ENCODE peak calls at places on chromosomes 6 and 20, in seven cellular contexts. Z is neural progenitor cell, M is testis, Q is mesothelial cell of epicardium, J is WTC11, U is GM13976, W is dorsolateral prefrontal cortex. B is an unnamed sample.
A peak's percentile ranks its signal among the peaks of the same experiment; 100 is the strongest.

GRCh38 chr6:41947581-41948220 is 6.1 kb upstream of the CCND3 start:
- DNase-seq in M (no peak), Q (no peak), U (no peak), W (no peak), J (no peak), Z (no peak), B (no peak)

GRCh38 chr20:47272893-47273590 is 83.5 kb downstream of the ZMYND8 start:
- DNase-seq in U (peak; percentile 70), J (peak; percentile 28), Q (peak; percentile 42), W (no peak), M (peak; percentile 57), Z (peak; percentile 70), B (no peak)

GRCh38 chr20:1252416-1252815 is 13.7 kb upstream of the SNPH start:
- DNase-seq in Q (no peak), W (no peak), Z (no peak), U (no peak), J (no peak), M (no peak), B (no peak)

GRCh38 chr6:170019259-170020040 is 268.0 kb downstream of the ERMARD start:
- DNase-seq in M (no peak), Z (no peak), U (no peak), Q (no peak), J (no peak), W (no peak), B (no peak)

GRCh38 chr20:23637282-23638221 is at the start of gene CST3:
- DNase-seq in W (peak; percentile 74), U (peak; percentile 93), Z (peak; percentile 85), Q (peak; percentile 77), M (peak; percentile 94), J (peak; percentile 72), B (no peak)

GRCh38 chr20:5996765-5997164 is 46.3 kb downstream of the MCM8 start:
- DNase-seq in M (no peak), Z (peak; percentile 4), J (no peak), Q (no peak), U (peak; percentile 53), W (no peak), B (peak; percentile 62)

GRCh38 chr6:159790947-159791598 is 806 bp downstream of the MRPL18 start:
- DNase-seq in W (no peak), U (no peak), J (no peak), M (peak; percentile 16), Q (no peak), Z (peak; percentile 8), B (no peak)

GRCh38 chr20:62574612-62574993 is 67.7 kb upstream of the SLCO4A1 start:
- DNase-seq in U (no peak), M (no peak), Z (no peak), Q (no peak), J (no peak), W (no peak), B (no peak)

GRCh38 chr20:33697129-33697528 is 10.9 kb upstream of the E2F1 start:
- DNase-seq in J (no peak), Q (no peak), U (no peak), W (peak; percentile 93), M (peak; percentile 45), Z (no peak), B (no peak)

GRCh38 chr6:45626087-45626891 is 248.6 kb upstream of the SUPT3H start:
- DNase-seq in U (no peak), W (no peak), Q (no peak), J (no peak), M (no peak), Z (peak; percentile 16), B (no peak)

GRCh38 chr20:6381887-6382286 is 259.1 kb upstream of the FERMT1 start:
- DNase-seq in W (no peak), U (no peak), Z (peak; percentile 75), M (no peak), J (no peak), Q (no peak), B (no peak)

GRCh38 chr6:37691904-37692806 is 5.5 kb downstream of the MDGA1 start:
- DNase-seq in Z (peak; percentile 81), J (peak; percentile 92), Q (peak; percentile 89), U (peak; percentile 88), W (peak; percentile 82), M (peak; percentile 85), B (peak; percentile 72)

GRCh38 chr20:48247961-48248360 is 462.7 kb upstream of the SULF2 start:
- DNase-seq in U (no peak), M (peak; percentile 60), W (no peak), Z (no peak), J (no peak), Q (no peak), B (no peak)

GRCh38 chr6:4637691-4638433 is 138.3 kb upstream of the CDYL start:
- DNase-seq in U (peak; percentile 38), Q (no peak), M (no peak), W (no peak), Z (no peak), J (no peak), B (no peak)

GRCh38 chr20:2468581-2469407 is 1.8 kb downstream of the SNRPB start:
- DNase-seq in U (no peak), Z (no peak), M (no peak), Q (no peak), J (no peak), W (no peak), B (no peak)

GRCh38 chr6:136923116-136923953 is 1.2 kb downstream of the SLC35D3 start:
- DNase-seq in U (peak; percentile 50), Q (no peak), M (no peak), Z (peak; percentile 10), J (peak; percentile 47), W (no peak), B (no peak)

GRCh38 chr20:47995661-47996060 is 210.4 kb upstream of the SULF2 start:
- DNase-seq in W (no peak), U (no peak), Q (no peak), J (no peak), M (no peak), Z (no peak), B (no peak)

GRCh38 chr6:166661329-166661728 is 34.3 kb upstream of the RPS6KA2 start:
- DNase-seq in M (no peak), Q (no peak), W (no peak), Z (no peak), U (no peak), J (no peak), B (no peak)

GRCh38 chr6:166659581-166659980 is 32.5 kb upstream of the RPS6KA2 start:
- DNase-seq in J (no peak), Z (no peak), M (no peak), Q (no peak), U (no peak), W (no peak), B (no peak)

GRCh38 chr6:166658115-166658791 is 31.2 kb upstream of the RPS6KA2 start:
- DNase-seq in Q (no peak), M (no peak), J (no peak), W (no peak), Z (no peak), U (no peak), B (no peak)

GRCh38 chr6:166658792-166659150 is 31.7 kb upstream of the RPS6KA2 start:
- DNase-seq in J (no peak), W (no peak), Z (no peak), M (no peak), U (no peak), Q (no peak), B (no peak)

GRCh38 chr6:166660157-166660686 is 33.2 kb upstream of the RPS6KA2 start:
- DNase-seq in Q (no peak), M (no peak), J (no peak), U (no peak), Z (no peak), W (no peak), B (no peak)
- TF ChIP-seq CTCF in Q (no peak), M (no peak), J (no peak), U (no peak), Z (no peak), W (no peak), B (no peak)

GRCh38 chr20:58025233-58025632 is 203.2 kb downstream of the ANKRD60 start:
- DNase-seq in J (no peak), Q (no peak), Z (no peak), U (no peak), M (no peak), W (no peak), B (no peak)

GRCh38 chr20:58024241-58024721 is 204.2 kb downstream of the ANKRD60 start:
- DNase-seq in Q (no peak), U (no peak), J (no peak), M (no peak), W (no peak), Z (no peak), B (no peak)

GRCh38 chr20:58023781-58024180 is 204.7 kb downstream of the ANKRD60 start:
- DNase-seq in U (no peak), W (no peak), Q (no peak), J (no peak), Z (no peak), M (no peak), B (no peak)

GRCh38 chr20:58026361-58026760 is 202.1 kb downstream of the ANKRD60 start:
- DNase-seq in Z (no peak), Q (no peak), J (no peak), W (no peak), M (no peak), U (no peak), B (no peak)

DNA sequence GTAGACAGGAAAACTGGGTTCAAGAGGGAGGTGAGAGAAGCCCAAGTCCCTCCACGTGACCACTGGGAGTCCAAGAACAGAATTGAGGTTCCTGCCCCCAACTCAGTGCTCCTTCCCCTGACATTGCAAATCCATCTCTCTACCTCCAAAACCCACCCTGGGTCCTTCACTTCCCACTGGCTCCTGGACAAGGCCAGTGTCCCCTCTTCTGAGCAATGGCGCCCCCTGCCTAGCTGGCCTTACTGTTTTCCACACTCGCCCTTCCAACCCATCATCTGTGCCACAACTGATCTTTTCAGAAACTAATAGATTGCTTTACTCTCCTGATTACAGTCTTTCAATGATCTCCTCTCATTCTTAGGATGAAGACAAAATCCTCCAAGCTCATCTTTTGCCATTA is 200.3 kb downstream of the ANKRD60 start:
- DNase-seq in Q (no peak), W (no peak), U (no peak), M (no peak), Z (peak; percentile 63), J (peak; percentile 70), B (no peak)
- TF ChIP-seq CTCF in Q (no peak), W (no peak), U (no peak), M (no peak), Z (peak; percentile 62), J (peak; percentile 27), B (no peak)

DNA sequence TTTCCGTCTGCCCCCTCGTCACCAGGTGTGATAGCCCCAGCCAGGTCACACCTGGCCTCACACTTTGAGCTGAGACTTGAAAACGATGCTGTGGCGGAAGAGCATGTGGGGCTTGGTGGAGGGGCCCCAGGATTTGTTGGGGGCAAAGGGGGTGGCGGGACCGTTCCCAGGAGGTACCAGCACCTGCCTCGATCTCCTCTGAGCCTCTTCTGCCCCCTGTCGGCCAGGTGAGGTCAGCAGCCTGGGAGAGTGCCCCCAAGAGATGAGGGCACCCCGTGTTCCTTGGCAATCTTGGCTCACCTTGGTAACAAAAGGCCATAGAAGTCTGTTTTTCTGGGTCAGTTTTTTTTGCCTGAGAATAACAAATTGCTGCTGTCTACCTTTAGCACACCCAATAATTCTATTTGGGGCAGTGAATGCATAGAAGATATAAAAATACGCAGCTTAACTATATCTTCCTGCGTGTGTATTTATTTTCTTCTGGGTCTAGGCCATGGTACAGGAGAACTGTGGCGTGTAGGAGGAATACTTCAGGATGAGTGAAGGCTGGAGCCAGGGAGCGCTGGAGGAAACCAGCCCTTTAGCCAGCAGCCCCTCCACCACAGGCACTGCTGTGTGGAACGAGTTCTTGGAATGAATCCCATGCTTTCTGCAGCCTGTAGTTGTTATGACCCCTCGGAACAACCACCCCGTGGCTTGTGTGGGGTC is 25.2 kb downstream of the SPATA2 start:
- DNase-seq in U (no peak), J (peak; percentile 82), Q (no peak), M (no peak), Z (no peak), W (no peak), B (no peak)
- TF ChIP-seq CTCF in U (no peak), J (peak; percentile 76), Q (no peak), M (no peak), Z (no peak), W (no peak), B (no peak)

GRCh38 chr20:7980332-7981046 is 39.1 kb downstream of the TMX4 start:
- DNase-seq in Z (peak; percentile 52), M (peak; percentile 49), J (peak; percentile 17), W (no peak), U (peak; percentile 21), Q (no peak), B (no peak)
- TF ChIP-seq CTCF in Z (peak; percentile 63), M (peak; percentile 40), J (peak; percentile 41), W (peak; percentile 48), U (peak; percentile 22), Q (peak; percentile 36), B (no peak)

B was measured in natural killer cell.